ENCODE peak calls at places on chromosomes 4 and X, in four cellular contexts. Q, Y, I and M are unnamed samples.

GRCh38 chr4:39178706-39179105 is 3.6 kb upstream of the WDR19 start:
- DNase-seq in Q (no peak), Y (no peak), I (no peak), M (no peak)

GRCh38 chr4:79292008-79292407 is 33.9 kb downstream of the NAA11 start:
- DNase-seq in Q (no peak), Y (no peak), I (no peak), M (no peak)

GRCh38 chr4:168562021-168562691 is 65.3 kb downstream of the PALLD start:
- DNase-seq in Q (no peak), Y (no peak), I (peak), M (no peak)

GRCh38 chr4:27068151-27068862 is 207.7 kb downstream of the STIM2 start:
- DNase-seq in Q (no peak), Y (no peak), I (no peak), M (no peak)

GRCh38 chrX:8037593-8038348 is 110.6 kb upstream of the PNPLA4 start:
- DNase-seq in Q (no peak), Y (no peak), I (no peak), M (no peak)

GRCh38 chr4:112813790-112814189 is 176.8 kb downstream of the LARP7 start:
- DNase-seq in Q (no peak), Y (peak), I (peak), M (peak)

GRCh38 chrX:151771726-151772125 is 37.2 kb downstream of the CNGA2 start:
- DNase-seq in Q (no peak), Y (no peak), I (no peak), M (no peak)

GRCh38 chr4:122539861-122540465 is 80.9 kb downstream of the IL21 start:
- DNase-seq in Q (no peak), Y (peak), I (no peak), M (no peak)

GRCh38 chrX:72630185-72630584 is 57.5 kb upstream of the HDAC8 start:
- DNase-seq in Q (no peak), Y (no peak), I (no peak), M (no peak)

GRCh38 chrX:131609480-131609879 is 65.6 kb downstream of the OR13H1 start:
- DNase-seq in Q (no peak), Y (no peak), I (no peak), M (no peak)

GRCh38 chr4:95415346-95415771 is 133.4 kb downstream of the UNC5C start:
- DNase-seq in Q (no peak), Y (no peak), I (no peak), M (no peak)

GRCh38 chr4:6963139-6963611 is 53.5 kb downstream of the TBC1D14 start:
- DNase-seq in Q (no peak), Y (no peak), I (no peak), M (no peak)

GRCh38 chr4:10546-10870 is 42.6 kb upstream of the ZNF595 start:
- DNase-seq in Q (no peak), Y (no peak), I (no peak), M (no peak)

GRCh38 chrX:57445046-57445445 is 146.8 kb upstream of the ZXDB start:
- DNase-seq in Q (no peak), Y (no peak), I (no peak), M (no peak)

GRCh38 chr4:6840062-6840976 is 57.8 kb downstream of the KIAA0232 start:
- DNase-seq in Q (no peak), Y (no peak), I (peak), M (no peak)

GRCh38 chr4:77699731-77700210 is 94.2 kb downstream of the CXCL13 start:
- DNase-seq in Q (no peak), Y (no peak), I (peak), M (no peak)

GRCh38 chr4:187301923-187302322 is 578.3 kb upstream of the FAT1 start:
- DNase-seq in Q (no peak), Y (no peak), I (no peak), M (no peak)

GRCh38 chr4:25524616-25525146 is 131.0 kb upstream of the SLC34A2 start:
- DNase-seq in Q (no peak), Y (no peak), I (no peak), M (no peak)

GRCh38 chr4:154606728-154607723 is 5.4 kb downstream of the FGG start:
- DNase-seq in Q (no peak), Y (no peak), I (no peak), M (no peak)

GRCh38 chr4:153418114-153418513 is 48.0 kb upstream of the TMEM131L start:
- DNase-seq in Q (no peak), Y (no peak), I (no peak), M (no peak)

GRCh38 chr4:108762559-108763225 is at the start of gene ETNPPL:
- DNase-seq in Q (no peak), Y (no peak), I (no peak), M (peak)

GRCh38 chr4:159105761-159106243 is 2.9 kb downstream of the RAPGEF2 start:
- DNase-seq in Q (no peak), Y (peak), I (no peak), M (peak)

GRCh38 chrX:7574325-7574724 is 268.6 kb upstream of the VCX start:
- DNase-seq in Q (no peak), Y (no peak), I (no peak), M (no peak)

GRCh38 chr4:119228406-119228805 is 15.9 kb downstream of the USP53 start:
- DNase-seq in Q (no peak), Y (no peak), I (no peak), M (peak)

GRCh38 chr4:74934016-74934821 is 1.3 kb downstream of the PARM1 start:
- DNase-seq in Q (no peak), Y (peak), I (no peak), M (peak)

GRCh38 chr4:82842593-82842992 is 44.0 kb upstream of the SCD5 start:
- DNase-seq in Q (no peak), Y (no peak), I (peak), M (no peak)
- TF ChIP-seq CTCF in Q (peak), Y (no peak), I (peak), M (no peak)

DNA sequence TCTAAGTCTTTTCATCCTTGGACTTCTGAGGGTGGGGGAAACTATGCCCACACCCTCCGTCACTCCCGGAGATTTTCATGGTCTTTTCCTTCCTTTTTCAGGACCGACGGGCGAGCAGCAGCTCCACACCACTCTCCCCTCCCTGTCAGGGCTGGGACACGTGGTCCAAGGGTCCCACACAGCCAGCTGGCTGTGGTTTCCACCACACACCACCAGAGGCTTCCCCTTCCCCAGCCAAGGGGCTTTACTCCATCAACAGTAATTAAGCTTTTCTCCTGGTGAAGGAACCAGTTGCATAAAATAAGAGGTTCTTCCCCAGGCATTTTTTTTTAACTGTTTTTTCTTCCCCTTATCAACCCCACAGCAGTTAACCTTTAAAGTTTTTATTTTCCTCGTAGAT is 453.9 kb downstream of the GPAT3 start:
- DNase-seq in Q (no peak), Y (no peak), I (no peak), M (no peak)
- TF ChIP-seq CTCF in Q (no peak), Y (no peak), I (no peak), M (no peak)

DNA sequence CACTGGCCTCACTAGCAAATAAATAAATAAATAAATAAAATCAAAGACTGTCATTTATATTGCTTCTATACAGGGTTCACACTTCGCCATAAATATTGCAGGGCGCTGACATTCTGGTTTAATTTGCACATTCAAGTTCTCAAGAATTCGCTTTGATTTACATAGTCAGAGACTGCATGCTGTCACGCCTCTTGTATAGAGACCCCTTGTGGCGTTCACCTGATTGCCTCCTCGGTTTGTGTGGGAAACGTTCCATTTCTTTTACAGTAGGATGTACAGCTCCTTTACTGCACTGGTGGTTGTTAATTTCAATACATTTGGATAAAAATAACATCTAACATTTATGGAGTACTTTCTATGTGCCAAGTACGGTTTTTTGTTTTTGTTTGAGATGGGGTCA is 71.3 kb upstream of the ADGRG2 start:
- DNase-seq in Q (no peak), Y (no peak), I (no peak), M (no peak)
- TF ChIP-seq CTCF in Q (no peak), Y (no peak), I (no peak), M (no peak)

GRCh38 chr4:123652501-123652900 is 255.9 kb downstream of the SPRY1 start:
- DNase-seq in Q (no peak), Y (no peak), I (no peak), M (no peak)
- TF ChIP-seq CTCF in Q (no peak), Y (no peak), I (no peak), M (no peak)

GRCh38 chr4:53309321-53310020 is 56.4 kb downstream of the SCFD2 start:
- DNase-seq in Q (no peak), Y (no peak), I (peak), M (no peak)
- TF ChIP-seq CTCF in Q (no peak), Y (no peak), I (no peak), M (no peak)

DNA sequence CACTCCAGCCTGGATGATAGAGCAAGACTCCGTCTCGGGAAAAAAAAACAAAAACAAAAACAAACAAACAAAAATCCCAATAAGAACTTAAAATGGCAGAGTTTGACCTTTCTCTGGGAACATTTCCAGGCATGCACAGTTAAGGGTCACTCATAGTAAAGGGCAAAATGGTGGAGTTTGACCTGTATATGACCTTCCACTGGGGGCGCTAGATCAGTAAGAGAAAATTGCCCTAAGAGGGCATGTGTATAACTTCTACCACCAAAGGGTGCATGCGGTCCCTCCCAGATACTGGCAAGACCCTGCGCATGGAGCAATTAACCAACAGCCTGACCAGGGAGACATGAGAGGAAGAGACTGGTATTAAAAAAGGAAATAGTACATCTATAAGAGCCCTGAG is 177.2 kb downstream of the MOSPD2 start:
- DNase-seq in Q (no peak), Y (no peak), I (no peak), M (no peak)
- TF ChIP-seq CTCF in Q (peak), Y (no peak), I (peak), M (no peak)

GRCh38 chr4:3031357-3032064 is 42.8 kb downstream of the HTT-AS start:
- DNase-seq in Q (no peak), Y (no peak), I (no peak), M (no peak)
- TF ChIP-seq CTCF in Q (no peak), Y (no peak), I (no peak), M (no peak)

GRCh38 chr4:86594559-86595425 is 677 bp downstream of the PTPN13 start:
- DNase-seq in Q (no peak), Y (peak), I (peak), M (peak)
- TF ChIP-seq CTCF in Q (no peak), Y (no peak), I (peak), M (no peak)